ENCODE peak calls at places on chromosome 14, in seven cellular contexts. L is pancreas; P is uterus; Y is fibroblast of lung; E is activated CD8-positive, alpha-beta T cell treated with anti-CD3 and anti-CD28 coated beads for 36 hours; J is left ventricle myocardium inferior; I is IMR-90. N is an unnamed sample.

GRCh38 chr14:54762296-54762695 is 140.3 kb downstream of the GCH1 start:
- DNase-seq in L (no peak), P (no peak), Y (peak; percentile 73), E (peak; percentile 55), J (no peak), I (peak; percentile 49), N (no peak)

GRCh38 chr14:69398818-69399210 is 322 bp downstream of the SLC39A9 start:
- DNase-seq in L (no peak), P (no peak), Y (no peak), E (peak; percentile 65), J (no peak), I (no peak), N (no peak)

GRCh38 chr14:52277552-52277951 is 10.1 kb downstream of the PTGDR start:
- DNase-seq in L (no peak), P (no peak), Y (no peak), E (no peak), J (no peak), I (no peak), N (no peak)

GRCh38 chr14:51816031-51816430 is 44.4 kb upstream of the GNG2 start:
- DNase-seq in L (no peak), P (no peak), Y (no peak), E (no peak), J (no peak), I (no peak), N (no peak)

GRCh38 chr14:46490150-46490769 is 161.3 kb downstream of the RPL10L start:
- DNase-seq in L (no peak), P (no peak), Y (no peak), E (peak; percentile 10), J (no peak), I (no peak), N (no peak)

GRCh38 chr14:102591372-102591943 is 991 bp upstream of the RCOR1 start:
- DNase-seq in L (peak; percentile 71), P (peak; percentile 58), Y (peak; percentile 22), E (peak; percentile 56), J (peak; percentile 53), I (peak; percentile 29), N (peak; percentile 43)

GRCh38 chr14:55354500-55354899 is 57.1 kb downstream of the ATG14 start:
- DNase-seq in L (no peak), P (peak; percentile 27), Y (peak; percentile 38), E (peak; percentile 71), J (peak; percentile 20), I (peak; percentile 48), N (peak; percentile 31)

GRCh38 chr14:85444685-85445084 is 85.3 kb upstream of the FLRT2 start:
- DNase-seq in L (no peak), P (no peak), Y (peak; percentile 81), E (no peak), J (no peak), I (peak; percentile 25), N (peak; percentile 4)

GRCh38 chr14:67650161-67650560 is 24.3 kb downstream of the VTI1B start:
- DNase-seq in L (no peak), P (no peak), Y (no peak), E (no peak), J (no peak), I (no peak), N (no peak)

GRCh38 chr14:21383848-21384493 is at the start of gene SUPT16H:
- DNase-seq in L (peak; percentile 95), P (peak; percentile 96), Y (peak; percentile 95), E (peak; percentile 98), J (peak; percentile 96), I (peak; percentile 95), N (peak; percentile 95)

GRCh38 chr14:93972618-93973205 is 3.7 kb downstream of the ASB2 start:
- DNase-seq in L (no peak), P (no peak), Y (no peak), E (peak; percentile 57), J (no peak), I (no peak), N (no peak)

GRCh38 chr14:93892923-93893549 is 34.1 kb upstream of the FAM181A start:
- DNase-seq in L (peak; percentile 84), P (peak; percentile 80), Y (peak; percentile 24), E (peak; percentile 84), J (peak; percentile 71), I (peak; percentile 45), N (peak; percentile 94)

DNA sequence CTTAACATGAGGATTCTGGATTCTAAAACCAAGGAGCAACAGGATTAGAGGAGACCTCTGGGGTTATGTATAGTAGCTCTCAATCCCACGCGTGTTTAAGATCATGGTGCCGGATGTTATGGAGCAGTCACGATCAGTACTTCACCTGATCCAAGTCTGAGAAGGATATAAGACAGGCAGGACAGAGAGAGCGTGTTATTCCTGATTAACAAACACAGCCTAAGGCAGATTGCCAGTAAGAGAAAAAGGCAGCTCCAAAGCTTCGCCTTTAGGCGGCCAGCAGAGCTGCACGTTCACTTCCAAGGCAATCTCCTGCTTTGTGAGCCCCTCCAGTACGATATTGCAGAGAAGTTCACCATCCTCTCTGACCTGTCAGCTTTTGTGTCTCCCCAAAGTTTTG is 5.5 kb downstream of the SETD3 start:
- DNase-seq in L (no peak), P (no peak), Y (peak; percentile 16), E (no peak), J (no peak), I (no peak), N (no peak)
- TF ChIP-seq CTCF in L (no peak), P (no peak), Y (no peak), E (no peak), J (no peak), I (no peak), N (no peak)

DNA sequence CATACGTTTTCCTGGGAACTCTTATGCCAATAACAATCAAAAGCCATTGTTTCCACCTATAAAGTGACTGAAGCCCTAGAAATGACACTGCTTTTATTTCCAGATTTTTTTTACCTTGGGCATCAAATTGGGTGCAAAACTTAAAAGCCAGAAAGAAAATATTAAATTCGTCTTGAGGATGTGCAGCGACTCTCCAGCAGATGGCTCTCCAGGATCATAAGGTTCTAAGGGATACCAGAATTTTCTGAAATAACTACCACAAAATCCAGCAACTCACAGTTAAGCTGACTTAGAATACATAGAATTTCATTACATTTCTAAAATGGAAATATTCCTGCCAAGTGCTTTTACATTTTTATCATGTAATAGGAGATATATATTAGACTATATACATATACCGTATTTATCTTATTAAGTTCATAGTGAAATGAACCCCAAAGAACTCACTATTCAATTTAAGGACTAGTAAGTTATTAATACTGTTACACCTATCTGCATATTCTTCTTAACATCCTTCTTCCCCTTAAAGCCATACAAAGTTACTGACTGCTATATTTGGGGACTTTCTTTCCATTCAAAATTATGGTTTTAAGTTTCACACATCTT is 44.0 kb downstream of the ARMH4 start:
- DNase-seq in L (no peak), P (peak; percentile 57), Y (peak; percentile 64), E (peak; percentile 60), J (no peak), I (peak; percentile 79), N (peak; percentile 15)
- TF ChIP-seq CTCF in L (peak; percentile 56), P (peak; percentile 83), Y (peak; percentile 87), E (peak; percentile 84), J (peak; percentile 90), I (peak; percentile 91), N (peak; percentile 73)

GRCh38 chr14:89255012-89255411 is 162.0 kb downstream of the FOXN3 start:
- DNase-seq in L (no peak), P (no peak), Y (no peak), E (no peak), J (no peak), I (no peak), N (no peak)

GRCh38 chr14:89255852-89256251 is 161.2 kb downstream of the FOXN3 start:
- DNase-seq in L (no peak), P (no peak), Y (no peak), E (no peak), J (no peak), I (no peak), N (no peak)

GRCh38 chr14:89254201-89254919 is 162.7 kb downstream of the FOXN3 start:
- DNase-seq in L (no peak), P (no peak), Y (no peak), E (no peak), J (no peak), I (no peak), N (no peak)

GRCh38 chr14:89251066-89251465 is 166.0 kb downstream of the FOXN3 start:
- DNase-seq in L (no peak), P (no peak), Y (peak; percentile 56), E (no peak), J (no peak), I (peak; percentile 27), N (no peak)

GRCh38 chr14:89252887-89253532 is 164.0 kb downstream of the FOXN3 start:
- DNase-seq in L (no peak), P (no peak), Y (no peak), E (no peak), J (no peak), I (peak; percentile 11), N (no peak)
- TF ChIP-seq CTCF in L (no peak), P (no peak), Y (no peak), E (no peak), J (no peak), I (no peak), N (no peak)

DNA sequence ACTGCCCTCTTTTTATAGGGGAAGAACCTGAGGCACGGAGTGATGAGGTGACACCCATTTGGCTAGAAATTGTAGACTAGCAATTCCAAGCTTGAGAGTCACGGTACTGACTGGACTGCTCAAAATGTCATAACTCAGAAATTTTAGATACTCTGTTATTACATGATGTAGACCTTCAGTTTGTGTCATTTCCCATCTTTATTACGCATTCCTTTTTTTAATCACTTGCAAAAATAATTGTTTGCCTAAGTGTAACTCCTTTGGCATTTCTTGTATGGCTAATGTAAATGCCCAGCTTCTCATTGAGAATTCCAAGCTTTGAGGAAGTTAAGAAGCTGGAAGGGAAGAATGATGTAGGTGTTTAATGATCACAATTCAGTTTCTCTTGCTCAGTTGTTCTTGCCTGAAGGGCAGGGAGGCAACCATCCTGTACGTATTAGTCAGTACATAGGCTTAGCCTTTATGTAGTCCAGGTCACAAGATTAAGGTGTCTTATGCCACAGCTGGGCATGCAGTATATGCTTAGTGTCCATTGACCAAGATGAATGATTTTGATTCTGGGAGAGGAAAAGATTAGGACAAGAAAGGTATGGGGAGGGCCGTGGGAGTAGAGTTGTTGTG is 68.2 kb upstream of the EVL start:
- DNase-seq in L (no peak), P (no peak), Y (peak; percentile 12), E (no peak), J (no peak), I (peak; percentile 78), N (no peak)
- TF ChIP-seq CTCF in L (no peak), P (no peak), Y (no peak), E (no peak), J (no peak), I (no peak), N (no peak)

DNA sequence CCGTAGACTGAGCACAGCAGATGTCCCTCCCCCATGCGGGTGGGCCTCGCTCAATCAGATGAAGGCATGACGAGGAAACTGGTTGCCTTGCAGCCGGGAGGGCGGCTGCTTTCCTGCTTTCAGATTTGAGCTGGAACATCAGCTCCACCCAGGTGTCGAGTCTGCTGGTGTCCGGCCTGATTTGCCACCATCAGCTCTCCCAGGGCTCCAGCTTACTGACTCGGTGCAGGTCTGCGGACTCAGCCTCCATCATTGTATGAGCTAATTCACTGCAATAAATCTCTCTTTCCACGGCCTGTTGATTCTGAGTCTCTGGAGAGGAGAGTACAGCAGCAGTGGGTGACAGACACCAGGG is 156.2 kb downstream of the KIF26A start:
- DNase-seq in L (peak; percentile 24), P (no peak), Y (no peak), E (no peak), J (peak; percentile 4), I (no peak), N (no peak)
- TF ChIP-seq CTCF in L (no peak), P (no peak), Y (no peak), E (no peak), J (no peak), I (no peak), N (no peak)